ENCODE peak calls at places on chromosomes 16 and 17, in six cellular contexts. A, H, T, K, G and D are unnamed samples. For H3K4me1, the result is how much of the 10 kb centered on the place peaks cover.

GRCh38 chr16:58515871-58516767 is 802 bp downstream of the SETD6 start:
- DNase-seq in A (no peak), H (no peak), G (no peak), T (no peak), K (peak), D (peak)

GRCh38 chr16:74625500-74626350 is 18.8 kb upstream of the GLG1 start:
- DNase-seq in H (no peak), K (peak), G (no peak), A (no peak), T (no peak), D (no peak)

GRCh38 chr16:20844588-20844987 is 38.3 kb downstream of the REXO5 start:
- DNase-seq in G (no peak), H (no peak), A (no peak), T (no peak), K (no peak), D (no peak)

GRCh38 chr16:15946257-15947044 is 3.0 kb upstream of the ABCC1 start:
- DNase-seq in T (no peak), H (no peak), G (no peak), K (no peak), A (no peak), D (no peak)

GRCh38 chr17:38613981-38614779 is 8.4 kb upstream of the SRCIN1 start:
- DNase-seq in T (no peak), G (no peak), A (no peak), K (peak), H (no peak), D (peak)

GRCh38 chr16:3459401-3460090 is 16.1 kb downstream of the NAA60 start:
- DNase-seq in T (no peak), K (no peak), A (no peak), H (no peak), G (no peak), D (no peak)

GRCh38 chr17:37079735-37080134 is 131.0 kb downstream of the AATF start:
- DNase-seq in T (no peak), K (no peak), G (no peak), H (no peak), A (no peak), D (no peak)

GRCh38 chr17:7343250-7343649 is 6.9 kb downstream of the ACAP1 start:
- DNase-seq in H (no peak), A (no peak), T (no peak), K (no peak), G (no peak), D (no peak)

GRCh38 chr17:2222901-2223616 is 80.5 kb downstream of the SMG6 start:
- DNase-seq in K (peak), G (peak), H (peak), T (peak), A (no peak), D (no peak)

GRCh38 chr16:28616636-28617035 is 6.8 kb upstream of the SULT1A1 start:
- DNase-seq in A (no peak), G (no peak), T (no peak), H (no peak), K (no peak), D (no peak)

GRCh38 chr16:66510298-66510697 is 39.6 kb downstream of the TK2 start:
- DNase-seq in T (no peak), H (no peak), G (no peak), K (peak), A (no peak), D (no peak)

GRCh38 chr17:80908776-80909175 is 82.9 kb upstream of the CHMP6 start:
- DNase-seq in T (no peak), K (no peak), H (no peak), A (no peak), G (no peak), D (no peak)

GRCh38 chr17:70767102-70767701 is 597.9 kb downstream of the KCNJ2 start:
- DNase-seq in H (no peak), T (no peak), K (no peak), G (no peak), A (no peak), D (no peak)

GRCh38 chr16:2787961-2788360 is 601 bp upstream of the PRSS33 start:
- DNase-seq in A (no peak), H (no peak), T (no peak), G (no peak), K (no peak), D (peak)

GRCh38 chr16:795580-796229 is 4.8 kb downstream of the GNG13 start:
- DNase-seq in K (no peak), H (no peak), G (no peak), A (no peak), T (no peak), D (no peak)

GRCh38 chr17:34886831-34887230 is 74.4 kb downstream of the CCT6B start:
- DNase-seq in T (no peak), A (no peak), H (no peak), G (no peak), K (no peak), D (no peak)

GRCh38 chr17:7576432-7576937 is 3.0 kb upstream of the CD68 start:
- DNase-seq in H (no peak), T (no peak), G (no peak), K (no peak), A (no peak), D (peak)

GRCh38 chr16:55056585-55057520 is 126.2 kb downstream of the IRX5 start:
- DNase-seq in A (no peak), G (no peak), K (peak), T (no peak), H (no peak), D (no peak)

GRCh38 chr17:13609953-13610352 is 8.2 kb upstream of the HS3ST3A1 start:
- DNase-seq in A (no peak), H (no peak), G (no peak), K (no peak), T (no peak), D (no peak)

GRCh38 chr16:89002851-89003830 is 26.1 kb upstream of the CBFA2T3 start:
- DNase-seq in G (no peak), T (no peak), A (no peak), H (no peak), K (no peak), D (no peak)

GRCh38 chr17:44932526-44933097 is 15.0 kb downstream of the KIF18B start:
- DNase-seq in H (no peak), G (no peak), A (no peak), T (no peak), K (peak), D (no peak)

GRCh38 chr16:57098188-57098841 is 5.9 kb downstream of the CPNE2 start:
- DNase-seq in K (no peak), T (no peak), H (no peak), G (no peak), A (no peak), D (no peak)

GRCh38 chr17:41010421-41010820 is 1.5 kb upstream of the KRTAP3-1 start:
- DNase-seq in A (no peak), H (no peak), T (no peak), G (no peak), K (no peak), D (no peak)

GRCh38 chr16:27332105-27332504 is 18.3 kb downstream of the IL4R start:
- DNase-seq in A (no peak), K (peak), T (no peak), H (no peak), G (peak), D (no peak)

GRCh38 chr17:39132192-39132600 is 19.2 kb downstream of the PLXDC1 start:
- DNase-seq in H (peak), A (no peak), G (no peak), K (no peak), T (no peak), D (no peak)

GRCh38 chr17:78957076-78957475 is 22.6 kb downstream of the LGALS3BP start:
- DNase-seq in A (no peak), H (no peak), T (no peak), K (no peak), G (no peak), D (no peak)

GRCh38 chr16:8885674-8886592 is 3.8 kb downstream of the LITAFD start:
- DNase-seq in K (no peak), G (no peak), A (no peak), H (no peak), T (no peak), D (peak)

GRCh38 chr16:7482596-7483290 is 150.1 kb downstream of the RBFOX1 start:
- DNase-seq in K (no peak), T (no peak), G (no peak), A (no peak), H (no peak), D (no peak)

GRCh38 chr16:1941162-1941923 is 1.7 kb downstream of the MSRB1 start:
- DNase-seq in K (peak), H (no peak), G (no peak), A (no peak), T (no peak), D (peak)

GRCh38 chr17:72390675-72391501 is 270.1 kb downstream of the SOX9 start:
- DNase-seq in K (no peak), H (no peak), G (no peak), T (no peak), A (no peak), D (no peak)

DNA sequence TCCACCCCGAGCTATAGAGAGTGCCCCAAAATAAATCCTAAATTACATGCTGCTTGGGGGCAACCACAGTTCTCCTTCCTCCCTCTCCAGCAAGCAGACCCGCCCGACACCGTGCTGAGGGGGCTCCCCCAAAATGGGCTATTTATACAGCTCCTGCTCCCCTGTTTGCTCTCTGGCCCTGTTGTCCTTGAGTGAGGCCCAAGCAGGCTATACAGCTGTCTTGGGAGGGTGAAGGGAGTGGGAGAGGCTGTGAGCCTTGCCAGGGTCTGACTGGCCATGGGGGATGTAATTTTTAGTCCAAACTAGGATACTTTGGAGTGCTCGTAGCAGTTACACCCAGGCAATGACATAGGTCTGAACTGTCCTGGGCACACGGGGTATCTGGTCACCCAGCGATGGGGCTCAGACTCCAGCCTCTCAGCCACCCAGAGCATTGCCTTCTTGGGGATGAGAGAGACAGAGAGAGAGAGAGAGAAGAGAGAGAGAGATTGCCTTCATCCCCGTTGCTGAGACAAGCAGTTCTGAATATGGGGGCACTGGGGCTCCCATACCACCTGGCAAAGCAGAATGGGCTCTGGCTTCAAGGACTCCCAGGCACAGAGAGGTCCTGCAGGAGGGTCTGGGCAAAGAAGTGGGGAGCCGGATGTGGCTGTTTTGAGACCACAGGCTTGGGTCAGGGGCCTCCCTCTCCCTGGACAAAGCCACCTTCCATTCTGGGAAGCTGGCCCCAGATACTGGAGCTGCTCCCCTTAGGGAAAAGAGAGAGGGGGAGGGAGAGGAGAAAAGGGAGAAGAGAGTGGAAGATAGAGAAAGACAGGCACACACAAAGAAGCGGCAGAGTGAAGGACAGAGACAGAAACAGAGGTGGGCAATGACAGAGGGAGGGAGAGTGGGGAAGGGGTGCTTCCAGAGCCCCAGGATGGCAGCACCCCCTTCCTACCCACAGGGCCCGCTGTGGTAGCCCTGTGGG is 10.7 kb upstream of the TMEM92 start:
- DNase-seq in H (no peak), G (no peak), K (peak), A (no peak), T (no peak), D (no peak)
- H3K4me1 ChIP-seq in H (under half), G (under half), K (half or more), A (under half), T (under half), D (under half)

GRCh38 chr16:86505185-86505898 is 5.0 kb upstream of the FOXF1 start:
- DNase-seq in H (no peak), A (no peak), T (no peak), K (no peak), G (no peak), D (no peak)

GRCh38 chr16:86505899-86506864 is 4.1 kb upstream of the FOXF1 start:
- DNase-seq in T (no peak), H (no peak), A (no peak), K (no peak), G (no peak), D (no peak)

GRCh38 chr16:86502856-86503748 is 7.2 kb upstream of the FOXF1 start:
- DNase-seq in H (no peak), G (no peak), T (no peak), A (no peak), K (no peak), D (no peak)

GRCh38 chr16:86503830-86504229 is 6.5 kb upstream of the FOXF1 start:
- DNase-seq in K (no peak), T (no peak), A (no peak), H (no peak), G (no peak), D (no peak)

GRCh38 chr16:86504315-86505184 is 5.8 kb upstream of the FOXF1 start:
- DNase-seq in A (no peak), H (no peak), T (no peak), G (no peak), K (no peak), D (no peak)
- H3K4me3 ChIP-seq in A (no peak), H (no peak), T (no peak), G (peak), K (no peak), D (no peak)

DNA sequence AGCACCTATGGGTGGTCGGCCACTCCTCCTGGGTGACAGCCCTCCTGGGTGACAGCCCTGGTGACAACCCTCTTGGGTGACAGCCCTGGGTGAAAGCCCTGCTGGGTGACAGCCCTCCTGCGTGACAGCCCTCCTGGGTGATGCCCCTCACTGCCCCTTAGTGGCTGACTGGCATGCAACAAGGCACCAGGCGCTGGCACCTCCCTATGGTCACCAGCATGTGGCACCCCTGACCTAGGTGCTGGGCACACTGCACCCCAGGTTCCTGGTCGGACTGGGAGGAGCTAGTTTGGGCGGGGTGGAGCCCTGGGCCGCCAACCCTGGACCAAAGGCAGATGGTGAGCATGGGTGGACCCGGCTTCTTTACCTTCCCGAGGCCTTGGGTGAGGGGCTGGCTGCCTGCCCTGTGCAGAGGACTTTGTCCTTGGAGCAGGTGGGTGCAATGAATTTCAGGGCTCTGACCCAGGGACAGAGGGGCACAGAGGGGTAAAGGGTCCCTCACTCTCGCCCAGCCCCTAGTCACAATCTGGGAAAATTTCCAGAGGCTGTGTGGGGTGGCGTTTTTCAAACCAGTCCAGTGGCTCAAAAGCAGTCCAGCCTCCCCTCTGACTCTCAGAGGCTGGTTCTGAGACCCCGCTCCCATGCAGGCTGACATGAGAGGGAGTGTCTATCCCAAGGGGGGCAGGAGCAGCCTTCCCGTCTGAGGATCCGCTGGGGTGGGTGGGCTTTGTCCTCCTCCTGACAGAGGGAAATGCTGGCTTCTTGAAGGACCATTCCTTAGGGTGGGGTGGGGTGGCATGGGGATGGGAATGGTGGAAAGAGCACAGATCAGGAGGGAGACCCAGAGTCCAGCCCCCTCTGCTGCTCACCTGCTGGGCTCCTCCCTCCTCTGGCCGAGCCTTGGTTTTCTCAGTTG is 25.9 kb upstream of the TNFRSF13B start:
- DNase-seq in T (no peak), K (peak), A (no peak), G (peak), H (peak), D (no peak)
- TF ChIP-seq CTCF in T (peak), K (no peak), A (no peak), G (no peak), H (peak), D (peak)

DNA sequence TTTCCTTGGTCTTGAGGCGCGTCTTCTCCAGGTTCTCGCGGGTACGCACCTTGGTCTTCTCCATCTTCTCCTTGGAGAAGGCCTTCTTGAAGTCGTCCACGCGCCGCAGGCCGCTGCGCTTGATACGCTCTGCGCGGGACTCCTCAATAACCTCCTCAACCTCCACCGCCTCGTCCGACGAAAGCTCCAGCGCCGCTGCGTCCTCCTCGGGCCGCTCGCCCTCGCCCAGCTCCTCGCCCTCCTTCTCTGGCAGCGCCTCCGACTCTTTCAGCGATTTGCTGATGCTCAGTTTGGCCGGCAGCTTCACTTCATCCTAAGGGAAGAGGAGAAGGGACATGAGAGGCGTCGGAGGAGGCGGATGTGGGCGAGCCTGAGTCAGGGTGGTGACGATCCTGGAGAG is 16.8 kb upstream of the STAT3 start:
- DNase-seq in T (no peak), A (no peak), K (no peak), G (no peak), H (peak), D (peak)
- H3K4me1 ChIP-seq in T (under half), A (under half), K (half or more), G (half or more), H (half or more), D (under half)

GRCh38 chr16:82881517-82881916 is 254.7 kb downstream of the CDH13 start:
- DNase-seq in A (no peak), K (no peak), G (no peak), T (no peak), H (no peak), D (no peak)
- H3K4me3 ChIP-seq in A (no peak), K (no peak), G (no peak), T (no peak), H (no peak), D (no peak)

DNA sequence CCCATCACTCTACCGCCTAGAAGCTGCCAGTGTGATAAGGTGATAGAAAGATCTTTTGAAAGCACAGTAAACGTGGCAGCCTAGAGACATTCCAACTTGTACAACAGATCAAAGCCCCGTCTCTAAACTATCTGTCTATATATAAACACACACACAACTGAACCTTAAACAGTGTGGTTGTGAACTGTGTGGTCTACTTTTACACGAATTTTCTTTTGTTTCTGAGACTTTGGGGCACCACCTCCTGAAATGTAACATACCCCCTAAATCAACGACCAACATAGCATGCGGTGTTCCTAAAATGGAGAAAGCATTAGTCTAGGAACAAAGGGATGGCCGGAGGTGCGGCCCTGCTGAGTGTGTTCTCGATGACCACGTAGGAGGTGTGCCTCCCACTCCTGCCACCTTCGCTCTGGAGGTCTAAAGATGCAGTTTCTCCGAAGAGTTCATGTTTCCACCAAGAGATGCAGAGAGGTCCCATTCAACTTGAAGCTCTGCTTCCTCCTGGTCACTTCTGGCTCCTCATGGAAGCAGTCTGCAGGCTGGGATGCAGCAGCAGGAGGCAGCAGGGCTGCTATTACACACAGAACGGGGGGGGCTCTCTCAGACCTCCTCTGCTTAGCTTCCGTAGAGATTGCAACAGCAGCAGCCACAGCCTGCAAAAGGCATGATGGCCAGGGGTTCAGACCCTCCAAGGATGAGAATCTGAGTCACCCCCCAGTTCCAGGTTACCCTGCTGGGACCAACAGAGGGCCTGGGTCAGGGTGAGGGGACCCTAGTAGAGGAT is 22.6 kb upstream of the USP10 start:
- DNase-seq in H (no peak), A (no peak), T (no peak), G (no peak), K (peak), D (no peak)
- TF ChIP-seq CTCF in H (no peak), A (no peak), T (no peak), G (no peak), K (no peak), D (no peak)

GRCh38 chr16:19755268-19755667 is 37.2 kb downstream of the IQCK start:
- DNase-seq in G (no peak), H (no peak), T (no peak), A (no peak), K (no peak), D (no peak)
- H3K4me1 ChIP-seq in G (under half), H (half or more), T (under half), A (under half), K (under half), D (under half)